ENCODE peak calls at places on chromosomes 5 and 9, in eight cellular contexts. P is thyroid gland, M is breast epithelium, L is adrenal gland, S is stomach, T is K562, R is tibial nerve, K is IMR-90. E is an unnamed sample.

GRCh38 chr5:132428811-132429440 is 59.4 kb downstream of the SLC22A5 start:
- DNase-seq in L (peak; percentile 18), S (no peak), K (peak; percentile 87), R (no peak), M (no peak), T (no peak), P (no peak), E (no peak)

GRCh38 chr9:74985041-74985440 is 32.3 kb upstream of the C9orf40 start:
- DNase-seq in S (no peak), L (no peak), M (no peak), P (no peak), T (no peak), R (no peak), K (peak; percentile 5), E (no peak)

GRCh38 chr5:43401827-43402226 is 10.4 kb downstream of the CCL28 start:
- DNase-seq in K (peak; percentile 13), T (peak; percentile 69), M (no peak), R (no peak), L (no peak), P (no peak), S (no peak), E (no peak)

GRCh38 chr9:14616188-14616982 is 76.8 kb downstream of the ZDHHC21 start:
- DNase-seq in K (peak; percentile 73), P (no peak), S (no peak), R (no peak), T (peak; percentile 16), M (no peak), L (no peak), E (no peak)

GRCh38 chr9:81955625-81956024 is 12.3 kb downstream of the SPATA31D3 start:
- DNase-seq in K (no peak), L (no peak), T (no peak), R (no peak), M (no peak), S (no peak), P (no peak), E (no peak)

GRCh38 chr9:90835206-90835605 is 33.6 kb downstream of the SYK start:
- DNase-seq in L (no peak), R (no peak), T (no peak), P (peak; percentile 76), K (no peak), M (no peak), S (peak; percentile 45), E (no peak)

GRCh38 chr5:100644206-100644605 is 109.0 kb downstream of the FAM174A start:
- DNase-seq in T (no peak), R (no peak), S (no peak), L (no peak), P (peak; percentile 86), M (no peak), K (no peak), E (no peak)

GRCh38 chr9:130890124-130890523 is 6.5 kb downstream of the QRFP start:
- DNase-seq in T (no peak), K (no peak), L (no peak), R (no peak), P (no peak), S (no peak), M (no peak), E (no peak)

GRCh38 chr5:159975462-159976019 is 33.4 kb upstream of the TTC1 start:
- DNase-seq in S (no peak), T (peak; percentile 17), P (peak; percentile 35), R (no peak), L (peak; percentile 60), M (no peak), K (peak; percentile 97), E (no peak)

GRCh38 chr5:88677943-88678779 is 204.8 kb downstream of the MEF2C start:
- DNase-seq in S (no peak), P (no peak), K (no peak), R (no peak), L (no peak), T (no peak), M (no peak), E (no peak)

GRCh38 chr9:20681467-20681866 is 2.6 kb upstream of the FOCAD start:
- DNase-seq in L (no peak), T (no peak), R (no peak), S (no peak), P (no peak), M (no peak), K (no peak), E (no peak)

GRCh38 chr5:5650242-5650641 is 227.8 kb downstream of the ICE1 start:
- DNase-seq in L (no peak), K (no peak), R (no peak), T (no peak), M (no peak), S (no peak), P (no peak), E (no peak)

GRCh38 chr5:67623078-67623477 is 426.5 kb upstream of the CD180 start:
- DNase-seq in R (no peak), M (no peak), S (no peak), K (no peak), L (no peak), P (no peak), T (no peak), E (no peak)

GRCh38 chr5:3833566-3833965 is 237.9 kb downstream of the IRX1 start:
- DNase-seq in S (no peak), K (no peak), P (no peak), R (no peak), M (no peak), L (no peak), T (no peak), E (no peak)

DNA sequence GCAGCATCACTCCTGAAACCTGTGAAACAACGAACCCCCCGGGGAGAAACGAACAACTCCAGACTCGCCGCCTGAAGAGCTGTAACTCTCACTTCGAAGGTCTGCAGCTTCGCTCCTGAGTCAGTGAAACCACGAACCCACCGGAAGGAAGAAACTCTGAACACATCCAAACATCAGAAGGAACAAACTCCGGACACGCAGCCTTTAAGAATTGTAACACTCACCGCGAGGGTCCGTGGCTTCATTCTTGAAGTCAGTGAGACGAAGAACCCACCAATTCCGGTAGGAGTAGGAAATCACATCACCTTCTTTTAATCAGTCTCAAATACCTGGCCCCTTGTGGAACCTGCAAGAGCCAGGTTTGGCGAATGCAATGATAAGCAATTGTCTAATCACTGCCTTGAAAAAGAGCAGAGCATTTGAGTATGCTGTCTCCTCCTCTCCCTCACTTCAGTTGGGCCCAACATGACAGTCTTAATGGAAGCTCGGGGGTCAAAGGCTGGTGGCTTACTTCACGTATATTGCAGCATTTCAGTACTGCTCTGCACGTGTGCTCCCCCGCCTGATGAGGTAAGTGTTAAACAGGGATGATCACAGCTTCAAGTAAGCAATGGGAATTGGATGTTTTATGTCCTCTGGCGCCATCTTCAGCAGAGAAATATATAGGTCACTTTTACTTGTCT is 471 bp downstream of the IRGM start:
- DNase-seq in L (peak; percentile 58), P (peak; percentile 26), T (peak; percentile 63), R (peak; percentile 79), M (peak; percentile 42), K (peak; percentile 88), S (no peak), E (peak; percentile 22)
- H3K4me3 ChIP-seq in L (no peak overlapping the region), P (no peak overlapping the region), T (no peak overlapping the region), R (no peak overlapping the region), M (no peak overlapping the region), K (no peak overlapping the region), S (no peak overlapping the region), E (no peak overlapping the region)

GRCh38 chr5:173817561-173817960 is 70.6 kb upstream of the CPEB4 start:
- DNase-seq in P (no peak), S (no peak), L (no peak), R (no peak), M (no peak), K (no peak), T (no peak), E (no peak)
- H3K4me1 ChIP-seq in P (peaks cover 13% of the 10 kb centered on the region), S (peaks cover under 1% of the 10 kb centered on the region), L (no peaks in the 10 kb centered on the region), R (no peaks in the 10 kb centered on the region), M (no peaks in the 10 kb centered on the region), K (no peaks in the 10 kb centered on the region), T (peaks cover 9% of the 10 kb centered on the region), E (no peaks in the 10 kb centered on the region)

GRCh38 chr5:178221203-178221771 is 11.3 kb downstream of the PHYKPL start:
- DNase-seq in P (no peak), T (no peak), R (no peak), K (no peak), S (no peak), M (no peak), L (no peak), E (no peak)

GRCh38 chr5:178223828-178224335 is 8.7 kb downstream of the PHYKPL start:
- DNase-seq in P (peak; percentile 86), M (no peak), T (no peak), S (no peak), L (no peak), K (no peak), R (no peak), E (no peak)

GRCh38 chr5:178223196-178223773 is 9.3 kb downstream of the PHYKPL start:
- DNase-seq in L (no peak), K (no peak), M (no peak), T (no peak), R (no peak), S (no peak), P (no peak), E (no peak)

GRCh38 chr5:178222292-178222691 is 10.3 kb downstream of the PHYKPL start:
- DNase-seq in P (no peak), L (no peak), K (no peak), T (no peak), M (no peak), R (no peak), S (no peak), E (no peak)

DNA sequence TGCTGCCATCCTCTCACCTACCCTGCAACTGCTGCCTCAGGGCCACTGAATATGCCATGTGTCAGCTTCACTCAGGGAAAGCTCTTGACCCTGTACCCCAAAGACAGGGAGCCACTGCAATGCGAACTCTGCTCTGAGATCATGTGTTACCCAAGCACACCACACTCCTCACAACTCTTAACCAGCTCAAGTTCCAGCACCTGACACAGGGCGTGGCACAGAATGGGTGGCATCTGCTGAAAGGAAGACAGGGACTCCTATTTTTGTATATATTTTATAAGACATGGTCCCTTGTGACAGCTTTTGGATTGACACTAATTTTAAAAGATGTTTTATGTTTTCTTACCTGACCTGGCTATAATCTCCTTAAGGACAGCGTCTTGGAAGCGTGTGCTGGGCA is 10.7 kb downstream of the PHYKPL start:
- DNase-seq in R (no peak), L (no peak), S (no peak), M (no peak), T (no peak), K (no peak), P (no peak), E (no peak)
- TF ChIP-seq POLR2A in R (no peak), L (no peak), S (no peak), M (no peak), T (no peak), K (peak; percentile 11), P (no peak), E (no peak)

DNA sequence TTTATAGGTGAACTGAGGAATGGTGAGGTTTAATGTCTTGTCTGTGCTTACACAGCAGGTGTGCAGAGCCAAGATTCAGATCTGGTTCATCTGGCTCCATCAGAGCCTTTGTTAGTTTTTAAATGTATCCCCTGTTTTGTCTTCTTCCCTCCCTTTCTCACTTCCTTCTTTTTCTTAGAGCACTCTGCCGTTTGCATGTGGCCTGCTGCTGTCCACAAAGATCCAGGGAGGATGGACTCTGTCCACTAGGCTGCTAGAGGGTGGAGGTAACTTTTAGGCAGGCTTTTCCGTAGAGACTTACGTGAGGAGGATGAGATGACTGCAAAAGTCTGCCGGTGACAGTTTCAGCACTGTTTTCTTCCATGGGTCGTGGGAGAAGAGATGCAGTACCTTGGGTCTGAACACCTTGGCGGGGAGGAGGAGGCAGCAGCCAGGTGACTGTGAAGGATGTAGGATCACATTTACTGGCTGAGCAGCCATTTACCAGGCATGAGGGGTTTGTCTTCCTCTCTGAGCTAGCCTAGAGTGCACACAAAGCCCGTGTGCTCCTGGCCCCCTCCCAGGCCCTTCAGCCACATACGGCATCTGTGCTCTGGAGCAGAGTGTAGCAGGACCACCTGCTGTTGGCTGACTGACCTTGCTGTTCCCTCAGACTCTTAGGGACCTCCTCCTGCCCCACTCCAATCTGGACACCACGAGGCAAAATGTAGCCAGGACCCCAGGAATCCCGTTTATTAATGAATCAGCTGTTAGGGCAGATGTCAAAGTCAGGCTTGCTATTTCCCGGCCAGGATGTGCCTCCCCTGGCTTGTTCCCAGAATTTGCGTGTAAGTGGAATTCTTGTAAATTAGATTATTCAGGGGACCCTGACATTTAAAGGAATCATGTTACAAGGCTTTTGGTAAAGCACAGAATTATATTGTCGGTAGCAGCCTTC is 1.9 kb downstream of the NTMT1 start:
- DNase-seq in M (no peak), R (no peak), S (no peak), P (no peak), K (no peak), T (no peak), L (peak; percentile 54), E (no peak)
- H3K4me3 ChIP-seq in M (peak overlapping the region; percentile 64), R (no peak overlapping the region), S (peak overlapping the region; percentile 90), P (no peak overlapping the region), K (peak overlapping the region; percentile 96), T (peak overlapping the region; percentile 67), L (peak overlapping the region; percentile 86), E (no peak overlapping the region)

E was measured in uterus.